ENCODE peak calls at places on chromosome 6, in seven cellular contexts. J, F, K, E, Q, D and T are unnamed samples.

GRCh38 chr6:72622094-72622540 is 253 bp downstream of the KCNQ5 start:
- DNase-seq in J (peak; percentile 68), F (peak; percentile 36), K (peak; percentile 68), E (peak; percentile 70), Q (peak; percentile 53), D (no peak), T (peak; percentile 74)

GRCh38 chr6:113362542-113363430 is 494.4 kb upstream of the MARCKS start:
- DNase-seq in J (no peak), F (no peak), K (no peak), E (no peak), Q (no peak), D (no peak), T (peak; percentile 17)

GRCh38 chr6:66390393-66390792 is 683.4 kb upstream of the EYS start:
- DNase-seq in J (no peak), F (no peak), K (no peak), E (no peak), Q (no peak), D (no peak), T (no peak)

GRCh38 chr6:16488813-16489212 is 250.4 kb downstream of the GMPR start:
- DNase-seq in J (no peak), F (no peak), K (no peak), E (no peak), Q (no peak), D (no peak), T (no peak)

GRCh38 chr6:24581084-24581669 is 64.8 kb downstream of the KIAA0319 start:
- DNase-seq in J (peak; percentile 67), F (peak; percentile 78), K (peak; percentile 89), E (peak; percentile 77), Q (peak; percentile 72), D (peak; percentile 53), T (peak; percentile 11)

GRCh38 chr6:133340557-133340956 is 99.4 kb downstream of the EYA4 start:
- DNase-seq in J (no peak), F (no peak), K (no peak), E (no peak), Q (no peak), D (no peak), T (peak; percentile 16)

GRCh38 chr6:96626749-96627353 is 63.9 kb downstream of the FHL5 start:
- DNase-seq in J (peak; percentile 3), F (no peak), K (no peak), E (no peak), Q (no peak), D (no peak), T (no peak)

GRCh38 chr6:65289491-65289890 is 417.5 kb downstream of the EYS start:
- DNase-seq in J (no peak), F (no peak), K (no peak), E (no peak), Q (no peak), D (no peak), T (no peak)

GRCh38 chr6:921400-921799 is 228.5 kb upstream of the EXOC2 start:
- DNase-seq in J (no peak), F (no peak), K (no peak), E (no peak), Q (no peak), D (no peak), T (no peak)

GRCh38 chr6:148509152-148509571 is 166.5 kb downstream of the SASH1 start:
- DNase-seq in J (no peak), F (no peak), K (no peak), E (no peak), Q (no peak), D (no peak), T (no peak)

GRCh38 chr6:111804627-111805235 is 68.5 kb downstream of the FYN start:
- DNase-seq in J (peak; percentile 59), F (peak; percentile 41), K (no peak), E (no peak), Q (no peak), D (no peak), T (no peak)

GRCh38 chr6:14458669-14459266 is 341.2 kb downstream of the CD83 start:
- DNase-seq in J (no peak), F (no peak), K (no peak), E (no peak), Q (no peak), D (no peak), T (peak; percentile 81)

GRCh38 chr6:158539363-158539762 is 20.5 kb upstream of the TMEM181 start:
- DNase-seq in J (no peak), F (no peak), K (no peak), E (no peak), Q (no peak), D (no peak), T (no peak)

GRCh38 chr6:66796987-66797386 is 1090.0 kb upstream of the EYS start:
- DNase-seq in J (no peak), F (no peak), K (no peak), E (no peak), Q (no peak), D (no peak), T (no peak)

GRCh38 chr6:152595507-152595906 is 41.7 kb downstream of the SYNE1 start:
- DNase-seq in J (no peak), F (peak; percentile 12), K (no peak), E (no peak), Q (no peak), D (peak; percentile 9), T (no peak)

GRCh38 chr6:158837684-158838625 is 18.8 kb upstream of the EZR start:
- DNase-seq in J (no peak), F (no peak), K (peak; percentile 67), E (no peak), Q (no peak), D (no peak), T (peak; percentile 16)

GRCh38 chr6:155177369-155177961 is 86.3 kb upstream of the CLDN20 start:
- DNase-seq in J (no peak), F (peak; percentile 64), K (no peak), E (no peak), Q (no peak), D (no peak), T (no peak)

GRCh38 chr6:31586013-31586412 is at the start of gene LST1:
- DNase-seq in J (no peak), F (peak; percentile 28), K (no peak), E (no peak), Q (no peak), D (no peak), T (no peak)
- H3K4me3 ChIP-seq in J (peak within 1 kb of the TSS; percentile 40), F (no peak within 1 kb of the TSS), K (no peak within 1 kb of the TSS), E (no peak within 1 kb of the TSS), Q (peak within 1 kb of the TSS; percentile 44), D (no peak within 1 kb of the TSS), T (no peak within 1 kb of the TSS)

GRCh38 chr6:108115598-108116058 is 41.1 kb upstream of the OSTM1 start:
- DNase-seq in J (no peak), F (peak; percentile 61), K (peak; percentile 63), E (no peak), Q (peak; percentile 70), D (peak; percentile 40), T (peak; percentile 45)
- H3K27me3 ChIP-seq in J (peaks cover 70% of the 10 kb centered on the region), F (no peaks in the 10 kb centered on the region), K (no peaks in the 10 kb centered on the region), E (peaks cover 62% of the 10 kb centered on the region), Q (peaks cover 87% of the 10 kb centered on the region), D (peaks cover 7% of the 10 kb centered on the region), T (no peaks in the 10 kb centered on the region)

DNA sequence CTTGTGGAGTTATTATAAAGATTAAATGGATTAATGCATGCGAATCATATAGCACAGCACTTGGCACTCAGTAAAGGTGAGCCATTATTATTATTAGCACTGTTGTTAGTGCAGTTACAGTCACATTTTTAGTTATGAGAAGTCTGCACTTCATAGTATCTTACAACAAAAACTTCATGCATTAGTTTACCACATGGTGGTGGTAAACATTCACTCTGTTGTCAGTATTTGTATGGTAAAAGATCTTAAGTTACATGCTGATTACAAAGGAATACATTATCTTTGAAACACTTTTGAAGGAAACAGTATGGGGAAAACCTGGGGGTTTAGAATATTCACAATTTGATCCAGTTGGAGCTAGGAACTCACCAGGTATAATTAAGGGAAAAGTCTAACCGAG is 20.8 kb downstream of the TMEM14A start:
- DNase-seq in J (no peak), F (no peak), K (no peak), E (no peak), Q (no peak), D (no peak), T (no peak)
- H3K9me3 ChIP-seq in J (no peaks in the 10 kb centered on the region), F (no peaks in the 10 kb centered on the region), K (no peaks in the 10 kb centered on the region), E (no peaks in the 10 kb centered on the region), Q (no peaks in the 10 kb centered on the region), D (no peaks in the 10 kb centered on the region), T (no peaks in the 10 kb centered on the region)

GRCh38 chr6:132214716-132215115 is 186.6 kb downstream of the MOXD1 start:
- DNase-seq in J (no peak), F (no peak), K (peak; percentile 41), E (no peak), Q (no peak), D (no peak), T (peak; percentile 57)
- H3K4me3 ChIP-seq in J (no peak overlapping the region), F (no peak overlapping the region), K (no peak overlapping the region), E (no peak overlapping the region), Q (no peak overlapping the region), D (no peak overlapping the region), T (no peak overlapping the region)

GRCh38 chr6:137856138-137856898 is 10.7 kb upstream of the TNFAIP3 start:
- DNase-seq in J (no peak), F (no peak), K (no peak), E (no peak), Q (no peak), D (no peak), T (no peak)
- H3K27me3 ChIP-seq in J (no peaks in the 10 kb centered on the region), F (no peaks in the 10 kb centered on the region), K (no peaks in the 10 kb centered on the region), E (no peaks in the 10 kb centered on the region), Q (no peaks in the 10 kb centered on the region), D (no peaks in the 10 kb centered on the region), T (no peaks in the 10 kb centered on the region)

GRCh38 chr6:124676033-124676432 is 286.2 kb upstream of the RNF217 start:
- DNase-seq in J (no peak), F (no peak), K (no peak), E (no peak), Q (no peak), D (no peak), T (no peak)

GRCh38 chr6:124682751-124683150 is 279.5 kb upstream of the RNF217 start:
- DNase-seq in J (no peak), F (no peak), K (no peak), E (no peak), Q (no peak), D (no peak), T (no peak)

GRCh38 chr6:124679392-124679791 is 282.8 kb upstream of the RNF217 start:
- DNase-seq in J (no peak), F (no peak), K (no peak), E (no peak), Q (no peak), D (no peak), T (no peak)

GRCh38 chr6:124674042-124674441 is 288.2 kb upstream of the RNF217 start:
- DNase-seq in J (no peak), F (no peak), K (no peak), E (no peak), Q (no peak), D (no peak), T (no peak)

GRCh38 chr6:124677874-124678273 is 284.4 kb upstream of the RNF217 start:
- DNase-seq in J (no peak), F (no peak), K (no peak), E (no peak), Q (no peak), D (no peak), T (no peak)
- H3K9me3 ChIP-seq in J (no peaks in the 10 kb centered on the region), F (no peaks in the 10 kb centered on the region), K (peaks cover 3% of the 10 kb centered on the region), E (peaks cover 22% of the 10 kb centered on the region), Q (peaks cover 17% of the 10 kb centered on the region), D (no peaks in the 10 kb centered on the region), T (no peaks in the 10 kb centered on the region)

GRCh38 chr6:166957805-166958076 is 1.4 kb upstream of the RNASET2 start:
- DNase-seq in J (no peak), F (no peak), K (no peak), E (no peak), Q (no peak), D (no peak), T (no peak)
- H3K4me3 ChIP-seq in J (peak overlapping the region; percentile 91), F (no peak overlapping the region), K (no peak overlapping the region), E (no peak overlapping the region), Q (peak overlapping the region; percentile 100), D (no peak overlapping the region), T (no peak overlapping the region)

GRCh38 chr6:8238772-8239683 is 136.7 kb upstream of the EEF1E1 start:
- DNase-seq in J (no peak), F (no peak), K (no peak), E (no peak), Q (no peak), D (no peak), T (no peak)
- H3K27me3 ChIP-seq in J (no peaks in the 10 kb centered on the region), F (no peaks in the 10 kb centered on the region), K (peaks cover 2% of the 10 kb centered on the region), E (peaks cover 27% of the 10 kb centered on the region), Q (peaks cover 4% of the 10 kb centered on the region), D (no peaks in the 10 kb centered on the region), T (peaks cover 3% of the 10 kb centered on the region)